ENCODE peak calls at places on chromosomes 4 and X, in four cellular contexts. Y is suprapubic skin, F is A549, I is transverse colon. O is an unnamed sample. For H3K9me3, the result is how much of the 10 kb centered on the place peaks cover.

GRCh38 chr4:89496851-89497250 is 189.3 kb upstream of the GPRIN3 start:
- DNase-seq in I (no peak), Y (no peak), F (no peak), O (no peak)

GRCh38 chrX:151974336-151975227 is at the start of gene GABRE:
- DNase-seq in Y (peak), F (no peak), I (peak), O (no peak)

GRCh38 chr4:163330828-163331628 is 1.4 kb downstream of the NPY1R start:
- DNase-seq in I (peak), Y (no peak), F (no peak), O (no peak)

GRCh38 chrX:73561791-73562190 is 1.2 kb upstream of the CHIC1 start:
- DNase-seq in I (no peak), F (no peak), Y (no peak), O (no peak)

GRCh38 chrX:146615807-146616206 is 193.8 kb upstream of the CXorf51B start:
- DNase-seq in F (no peak), I (no peak), Y (no peak), O (no peak)

GRCh38 chrX:28398352-28398751 is 188.9 kb upstream of the IL1RAPL1 start:
- DNase-seq in F (peak), Y (no peak), I (no peak), O (no peak)

GRCh38 chrX:22534643-22535042 is 261.9 kb downstream of the CBLL2 start:
- DNase-seq in I (peak), F (no peak), Y (no peak), O (no peak)

GRCh38 chr4:72886602-72887001 is 182.9 kb downstream of the COX18 start:
- DNase-seq in Y (no peak), I (no peak), F (no peak), O (no peak)

GRCh38 chr4:89212666-89213381 is 94.8 kb downstream of the GPRIN3 start:
- DNase-seq in I (no peak), Y (no peak), F (no peak), O (no peak)

GRCh38 chrX:20265726-20266681 is 705 bp downstream of the RPS6KA3 start:
- DNase-seq in I (peak), Y (peak), F (peak), O (no peak)

GRCh38 chrX:20267599-20267923 is 852 bp upstream of the RPS6KA3 start:
- DNase-seq in F (no peak), I (no peak), Y (no peak), O (no peak)

GRCh38 chrX:20267924-20268701 is 1.4 kb upstream of the RPS6KA3 start:
- DNase-seq in I (peak), Y (peak), F (no peak), O (no peak)

GRCh38 chrX:20265221-20265725 is 1.4 kb downstream of the RPS6KA3 start:
- DNase-seq in I (peak), Y (peak), F (peak), O (no peak)

DNA sequence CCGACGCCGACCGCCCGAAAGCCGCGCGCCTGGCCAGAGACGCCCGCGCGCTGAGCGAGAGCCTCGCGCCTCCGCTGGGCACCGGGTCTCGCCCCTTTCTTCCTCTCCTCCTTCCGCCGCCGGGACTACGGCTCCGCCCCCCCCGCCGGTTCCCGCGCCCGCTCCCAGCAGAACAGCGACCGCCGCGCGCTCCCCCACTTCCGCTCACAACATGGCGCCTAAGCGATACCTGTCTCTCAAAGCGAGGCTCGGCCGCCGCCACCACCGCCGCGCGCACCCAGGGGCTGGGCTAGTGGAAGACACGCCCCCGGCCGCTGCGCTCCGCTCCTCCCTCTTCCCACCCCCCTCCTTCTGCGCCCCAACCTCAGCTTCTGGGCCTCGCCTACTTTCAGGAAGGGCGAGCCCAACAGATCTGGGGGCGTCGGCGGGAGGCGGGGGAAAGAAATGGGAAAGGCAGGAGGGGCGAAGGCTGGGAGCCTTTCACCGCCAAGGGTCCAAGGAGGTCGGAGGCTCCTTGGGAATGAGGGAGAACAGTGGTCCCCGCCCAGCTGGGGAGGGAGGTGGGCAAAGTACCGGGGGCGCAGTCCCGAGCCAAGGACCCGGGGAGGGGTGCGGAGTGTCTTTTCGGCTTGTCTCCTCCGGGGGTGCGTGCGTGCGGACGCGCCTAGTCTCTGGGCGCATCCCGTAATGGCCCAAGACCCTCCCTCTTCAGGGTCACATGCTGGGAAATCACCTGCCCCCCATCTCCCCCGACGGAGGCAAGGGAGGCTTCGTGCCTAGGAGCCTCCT is at the start of gene RPS6KA3:
- DNase-seq in Y (peak), I (peak), F (peak), O (peak)
- TF ChIP-seq POLR2A in Y (no peak), I (peak), F (peak), O (peak)

GRCh38 chr4:153663667-153664066 is 20.4 kb upstream of the TLR2 start:
- DNase-seq in I (no peak), F (no peak), Y (no peak), O (no peak)
- H3K9me3 ChIP-seq in I (under half), F (under half), Y (under half), O (under half)

GRCh38 chr4:15466596-15466995 is 3.1 kb upstream of the CC2D2A start:
- DNase-seq in Y (no peak), F (no peak), I (no peak), O (no peak)

GRCh38 chr4:15470149-15470520 is 453 bp downstream of the CC2D2A start:
- DNase-seq in Y (no peak), I (no peak), F (no peak), O (no peak)

GRCh38 chr4:15469402-15470148 is at the start of gene CC2D2A:
- DNase-seq in F (peak), Y (no peak), I (peak), O (peak)
- TF ChIP-seq POLR2A in F (no peak), Y (no peak), I (no peak), O (no peak)

DNA sequence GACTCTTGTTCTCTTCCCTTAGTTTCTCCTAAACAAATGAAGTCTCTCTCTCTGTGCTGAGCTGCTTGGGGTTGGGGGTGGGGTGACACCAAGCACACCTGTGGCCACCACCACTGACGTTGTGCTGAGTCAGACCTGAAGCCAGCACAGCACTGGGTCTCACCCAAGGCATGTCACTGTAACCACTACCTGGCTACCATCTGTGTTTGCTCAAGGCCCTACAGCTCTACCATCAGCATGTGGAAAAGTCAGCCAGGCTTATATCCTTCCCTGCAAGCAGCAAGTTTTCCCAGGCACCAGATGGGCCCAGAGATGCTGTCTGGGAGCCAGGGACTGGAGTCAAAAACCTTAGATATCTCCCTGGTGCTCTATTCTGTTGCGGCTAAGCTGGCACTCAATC is 6.9 kb downstream of the CXCL10 start:
- DNase-seq in Y (no peak), F (no peak), I (peak), O (no peak)
- H3K9me3 ChIP-seq in Y (under half), F (under half), I (under half), O (under half)

O was measured in esophagus muscularis mucosa.